ENCODE peak calls at places on chromosomes 3 and 15, in six cellular contexts. R, U, L, H, G and M are unnamed samples. For H3K4me1, the result is how much of the 10 kb centered on the place peaks cover.

GRCh38 chr3:58627580-58627894 is 39.0 kb downstream of the FAM3D start:
- DNase-seq in R (no peak), U (no peak), L (peak), H (no peak), G (no peak), M (no peak)

GRCh38 chr3:184186184-184186901 is at the start of gene ABCF3:
- DNase-seq in R (peak), U (no peak), L (peak), H (peak), G (no peak), M (no peak)

GRCh38 chr15:70569139-70569717 is 194.1 kb downstream of the UACA start:
- DNase-seq in R (peak), U (no peak), L (peak), H (no peak), G (no peak), M (peak)

GRCh38 chr15:51909591-51909990 is 62.0 kb downstream of the LEO1 start:
- DNase-seq in R (no peak), U (no peak), L (peak), H (no peak), G (no peak), M (no peak)

GRCh38 chr3:57752307-57752706 is 3.8 kb upstream of the SLMAP start:
- DNase-seq in R (no peak), U (no peak), L (no peak), H (no peak), G (no peak), M (no peak)

GRCh38 chr15:93362203-93362602 is 273.2 kb upstream of the RGMA start:
- DNase-seq in R (no peak), U (no peak), L (no peak), H (no peak), G (no peak), M (no peak)

GRCh38 chr3:47491777-47492176 is 16.0 kb upstream of the SCAP start:
- DNase-seq in R (no peak), U (no peak), L (no peak), H (no peak), G (no peak), M (no peak)

GRCh38 chr3:487580-487979 is 291.0 kb downstream of the CHL1 start:
- DNase-seq in R (no peak), U (no peak), L (no peak), H (no peak), G (no peak), M (no peak)

GRCh38 chr3:14439501-14440167 is 37.2 kb downstream of the SLC6A6 start:
- DNase-seq in R (peak), U (no peak), L (peak), H (peak), G (no peak), M (no peak)

GRCh38 chr15:77988386-77989301 is 88.9 kb downstream of the TBC1D2B start:
- DNase-seq in R (no peak), U (no peak), L (no peak), H (no peak), G (no peak), M (no peak)

GRCh38 chr3:24596626-24597025 is 102.0 kb upstream of the THRB start:
- DNase-seq in R (no peak), U (no peak), L (no peak), H (no peak), G (no peak), M (no peak)

GRCh38 chr15:84748274-84749110 is at the start of gene ZNF592:
- DNase-seq in R (peak), U (peak), L (peak), H (peak), G (peak), M (no peak)

GRCh38 chr3:52523386-52524257 is 10.0 kb downstream of the NT5DC2 start:
- DNase-seq in R (no peak), U (no peak), L (no peak), H (peak), G (no peak), M (no peak)

DNA sequence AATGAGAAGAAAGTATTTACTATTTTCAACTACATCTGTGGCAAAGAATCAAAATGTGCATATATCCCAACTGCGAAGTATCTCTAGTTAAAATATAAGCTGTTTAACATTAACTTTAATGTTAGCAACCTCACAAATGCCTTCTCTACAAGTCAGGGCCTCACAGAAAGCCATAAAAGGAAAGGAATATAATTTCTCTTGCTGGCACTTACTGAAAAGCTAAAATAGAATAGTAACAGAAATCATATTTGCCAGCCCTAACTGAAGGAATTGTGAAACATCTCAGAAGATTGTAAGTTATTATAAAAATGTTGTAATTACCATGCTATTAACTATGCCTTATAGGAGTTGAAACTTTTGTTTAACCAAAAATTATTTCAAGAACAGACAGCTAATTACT is 65.1 kb upstream of the MBNL1 start:
- DNase-seq in R (no peak), U (no peak), L (peak), H (no peak), G (no peak), M (no peak)
- H3K4me1 ChIP-seq in R (under half), U (under half), L (under half), H (under half), G (half or more), M (under half)

GRCh38 chr3:10956991-10957390 is 35.6 kb upstream of the SLC6A1 start:
- DNase-seq in R (no peak), U (no peak), L (no peak), H (peak), G (no peak), M (no peak)

GRCh38 chr3:10957976-10958749 is 34.4 kb upstream of the SLC6A1 start:
- DNase-seq in R (no peak), U (no peak), L (no peak), H (peak), G (no peak), M (no peak)

GRCh38 chr3:10954740-10955139 is 37.8 kb upstream of the SLC6A1 start:
- DNase-seq in R (no peak), U (no peak), L (no peak), H (no peak), G (no peak), M (no peak)

GRCh38 chr3:10955694-10956453 is 36.7 kb upstream of the SLC6A1 start:
- DNase-seq in R (no peak), U (no peak), L (no peak), H (peak), G (no peak), M (no peak)

GRCh38 chr3:10956531-10956930 is 36.0 kb upstream of the SLC6A1 start:
- DNase-seq in R (no peak), U (no peak), L (no peak), H (no peak), G (no peak), M (no peak)
- H3K4me1 ChIP-seq in R (under half), U (under half), L (under half), H (under half), G (under half), M (under half)

DNA sequence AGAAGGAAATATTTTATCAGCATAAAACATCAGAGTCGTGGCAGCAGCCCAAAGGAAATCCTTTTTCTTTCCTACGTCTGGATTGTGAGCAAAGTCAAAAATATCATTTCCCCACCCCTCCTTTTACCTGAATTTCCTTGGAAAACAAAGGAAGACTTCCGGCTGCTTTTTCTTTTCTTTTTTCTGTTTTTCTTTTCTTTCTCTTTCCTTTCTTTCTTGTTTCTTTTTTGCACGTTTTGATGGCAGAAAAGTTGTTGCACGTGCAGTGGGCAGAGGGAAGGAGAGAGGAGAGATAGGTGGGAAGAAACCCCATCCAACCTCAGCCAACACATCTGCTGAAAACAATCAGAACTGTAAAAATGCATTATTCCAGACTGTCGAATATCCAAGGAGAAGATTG is 544 bp upstream of the MYO1E start:
- DNase-seq in R (no peak), U (no peak), L (no peak), H (no peak), G (no peak), M (no peak)
- H3K4me1 ChIP-seq in R (under half), U (under half), L (under half), H (under half), G (under half), M (under half)

DNA sequence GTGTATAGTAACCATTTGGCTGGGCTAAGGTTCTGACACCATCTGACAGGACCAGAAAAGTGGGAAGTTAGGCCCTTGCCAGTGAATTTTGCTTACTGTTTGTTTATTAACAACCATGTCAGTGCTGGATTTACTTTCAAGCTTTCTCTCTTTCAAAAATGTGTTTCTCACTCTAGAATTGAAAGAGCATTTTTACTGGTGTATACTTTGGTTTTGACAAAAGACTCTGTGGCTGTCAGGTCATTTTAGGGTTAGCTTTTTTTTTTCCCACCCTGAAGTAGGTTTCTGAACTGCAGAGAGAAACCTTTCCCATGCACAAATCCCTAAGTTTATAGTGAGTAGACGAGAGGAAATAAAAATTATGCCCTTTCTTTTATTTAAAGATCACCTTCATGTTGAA is 230.0 kb upstream of the TBC1D5 start:
- DNase-seq in R (no peak), U (no peak), L (no peak), H (no peak), G (no peak), M (no peak)
- H3K4me1 ChIP-seq in R (under half), U (under half), L (under half), H (under half), G (under half), M (under half)

GRCh38 chr15:90402806-90403205 is 14.8 kb downstream of the IQGAP1 start:
- DNase-seq in R (no peak), U (no peak), L (no peak), H (no peak), G (no peak), M (no peak)

GRCh38 chr15:90402230-90402629 is 14.2 kb downstream of the IQGAP1 start:
- DNase-seq in R (peak), U (no peak), L (peak), H (peak), G (no peak), M (no peak)

GRCh38 chr15:90400005-90400758 is 12.1 kb downstream of the IQGAP1 start:
- DNase-seq in R (no peak), U (no peak), L (no peak), H (no peak), G (no peak), M (no peak)

GRCh38 chr15:90401499-90401898 is 13.5 kb downstream of the IQGAP1 start:
- DNase-seq in R (no peak), U (no peak), L (no peak), H (no peak), G (no peak), M (no peak)

GRCh38 chr15:90400759-90401314 is 12.8 kb downstream of the IQGAP1 start:
- DNase-seq in R (peak), U (no peak), L (peak), H (peak), G (peak), M (no peak)
- H3K4me1 ChIP-seq in R (under half), U (half or more), L (under half), H (half or more), G (half or more), M (half or more)

DNA sequence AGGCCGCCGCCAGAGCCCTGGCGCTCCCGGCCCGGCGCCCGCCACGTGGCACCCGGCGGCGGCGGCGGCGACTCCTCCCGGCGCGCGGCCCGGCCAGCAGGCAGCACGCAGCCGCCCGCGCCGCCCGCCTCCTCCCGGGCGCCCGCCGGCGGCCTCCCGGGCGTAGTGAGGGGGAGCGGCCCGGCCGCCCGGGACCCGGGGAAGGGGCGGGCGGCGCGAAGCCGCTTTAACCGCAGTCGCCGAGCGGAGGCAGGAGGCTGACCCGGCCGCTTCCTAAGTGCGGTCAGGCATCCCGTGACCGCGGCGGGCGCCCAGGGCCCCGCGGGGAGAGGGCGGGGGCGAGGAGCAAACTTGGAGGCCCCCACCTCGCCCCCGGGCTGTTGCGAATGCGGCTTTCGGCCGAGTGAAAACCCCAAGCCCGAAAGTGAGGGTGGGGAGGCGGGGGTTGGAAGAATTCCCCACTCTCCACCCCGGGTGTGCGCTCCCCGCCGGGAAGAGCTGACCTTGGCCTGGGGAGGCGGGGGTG is 1.7 kb upstream of the HES1 start:
- DNase-seq in R (no peak), U (no peak), L (peak), H (peak), G (peak), M (no peak)
- H3K4me1 ChIP-seq in R (under half), U (under half), L (under half), H (under half), G (under half), M (under half)